ENCODE peak calls at places on chromosomes 11 and 22, in eight cellular contexts. N is A549, A is HCT116, M is IMR-90, W is K562, L is GM12878, X is H1, Y is HepG2. O is an unnamed sample.
A peak's percentile ranks its signal among the peaks of the same experiment; 100 is the strongest.

GRCh38 chr11:42996742-42997307 is 315.0 kb upstream of the API5 start:
- DNase-seq in N (no peak), A (no peak), M (no peak), W (no peak), L (no peak), X (no peak), Y (no peak), O (no peak)

GRCh38 chr11:104967493-104968364 is 645 bp downstream of the CASP4 start:
- DNase-seq in N (peak; percentile 1), A (no peak), M (peak; percentile 16), W (no peak), L (no peak), X (no peak), Y (no peak), O (peak; percentile 75)

GRCh38 chr11:77072851-77073327 is 6.1 kb downstream of the CAPN5 start:
- DNase-seq in N (no peak), A (no peak), M (no peak), W (no peak), L (no peak), X (no peak), Y (no peak), O (no peak)

GRCh38 chr11:56849852-56850251 is 101.4 kb upstream of the OR9G4 start:
- DNase-seq in N (no peak), A (no peak), M (no peak), W (no peak), L (no peak), X (no peak), Y (no peak), O (no peak)

GRCh38 chr11:118491041-118491440 is 36.2 kb upstream of the TTC36 start:
- DNase-seq in N (no peak), A (no peak), M (no peak), W (no peak), L (no peak), X (no peak), Y (no peak), O (no peak)

GRCh38 chr22:23248583-23248982 is 68.3 kb downstream of the BCR start:
- DNase-seq in N (no peak), A (no peak), M (peak; percentile 63), W (peak; percentile 83), L (no peak), X (no peak), Y (peak; percentile 53), O (peak; percentile 35)

GRCh38 chr11:61928606-61929005 is 11.2 kb upstream of the RAB3IL1 start:
- DNase-seq in N (no peak), A (no peak), M (peak; percentile 13), W (no peak), L (no peak), X (no peak), Y (no peak), O (no peak)

GRCh38 chr11:57434640-57435546 is 8.0 kb upstream of the SLC43A3 start:
- DNase-seq in N (peak; percentile 69), A (no peak), M (peak; percentile 97), W (no peak), L (no peak), X (no peak), Y (peak; percentile 94), O (no peak)

GRCh38 chr11:18588297-18589252 is at the start of gene UEVLD:
- DNase-seq in N (peak; percentile 97), A (peak; percentile 75), M (peak; percentile 89), W (peak; percentile 90), L (peak; percentile 31), X (peak; percentile 89), Y (peak; percentile 81), O (peak; percentile 88)
- TF ChIP-seq POLR2A in N (peak; percentile 84), A (peak; percentile 79), M (peak; percentile 71), W (peak; percentile 83), L (peak; percentile 85), X (peak; percentile 82), Y (peak; percentile 92), O (peak; percentile 87)

DNA sequence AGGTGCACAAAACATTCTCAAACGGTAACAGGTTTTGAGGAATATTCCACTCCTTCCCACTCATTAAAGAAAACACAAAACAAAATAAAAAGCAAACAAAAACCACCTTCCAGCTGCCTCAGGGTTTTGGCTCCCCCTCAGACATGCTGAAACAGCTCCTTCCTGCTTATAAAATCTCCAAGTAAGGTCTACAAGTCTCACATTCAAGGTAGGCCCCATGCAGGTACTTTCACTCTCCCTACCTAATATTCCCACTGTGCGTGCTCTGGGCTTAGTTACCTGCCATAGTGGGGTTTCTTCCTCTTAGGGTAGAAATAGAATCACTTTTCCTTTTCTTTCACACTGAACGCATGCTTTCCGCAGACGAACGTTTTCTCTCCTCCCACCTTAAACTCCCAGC is 132.3 kb downstream of the RBFOX2 start:
- DNase-seq in N (no peak), A (no peak), M (no peak), W (no peak), L (no peak), X (no peak), Y (no peak), O (no peak)
- H3K4me2 ChIP-seq in N (no peak overlapping the region), A (no peak overlapping the region), M (no peak overlapping the region), W (no peak overlapping the region), L (no peak overlapping the region), X (no peak overlapping the region), Y (no peak overlapping the region), O (no peak overlapping the region)

GRCh38 chr11:17376493-17376892 is 12.0 kb downstream of the KCNJ11 start:
- DNase-seq in N (no peak), A (no peak), M (no peak), W (no peak), L (no peak), X (no peak), Y (no peak), O (no peak)

GRCh38 chr11:17379383-17380180 is 8.9 kb downstream of the KCNJ11 start:
- DNase-seq in N (no peak), A (no peak), M (no peak), W (no peak), L (no peak), X (no peak), Y (no peak), O (no peak)

GRCh38 chr11:17371614-17372013 is 16.8 kb downstream of the KCNJ11 start:
- DNase-seq in N (no peak), A (peak; percentile 61), M (peak; percentile 53), W (peak; percentile 64), L (no peak), X (no peak), Y (no peak), O (no peak)

GRCh38 chr11:17378655-17379054 is 9.8 kb downstream of the KCNJ11 start:
- DNase-seq in N (no peak), A (no peak), M (no peak), W (no peak), L (no peak), X (no peak), Y (no peak), O (no peak)

GRCh38 chr11:17375547-17375946 is 12.9 kb downstream of the KCNJ11 start:
- DNase-seq in N (no peak), A (no peak), M (no peak), W (no peak), L (no peak), X (no peak), Y (no peak), O (no peak)
- TF ChIP-seq POLR2A in N (no peak), A (no peak), M (no peak), W (no peak), L (no peak), X (no peak), Y (no peak), O (no peak)

GRCh38 chr11:36013950-36014349 is 70.1 kb downstream of the LDLRAD3 start:
- DNase-seq in N (no peak), A (no peak), M (no peak), W (no peak), L (no peak), X (no peak), Y (no peak), O (no peak)

GRCh38 chr11:36014499-36014898 is 70.6 kb downstream of the LDLRAD3 start:
- DNase-seq in N (no peak), A (no peak), M (no peak), W (no peak), L (no peak), X (no peak), Y (no peak), O (no peak)

GRCh38 chr11:36012979-36013378 is 69.1 kb downstream of the LDLRAD3 start:
- DNase-seq in N (no peak), A (no peak), M (peak; percentile 49), W (no peak), L (no peak), X (no peak), Y (no peak), O (no peak)

GRCh38 chr11:36011574-36011973 is 67.7 kb downstream of the LDLRAD3 start:
- DNase-seq in N (no peak), A (no peak), M (no peak), W (no peak), L (no peak), X (no peak), Y (no peak), O (no peak)

GRCh38 chr11:36012410-36012809 is 68.5 kb downstream of the LDLRAD3 start:
- DNase-seq in N (no peak), A (no peak), M (peak; percentile 56), W (no peak), L (no peak), X (no peak), Y (no peak), O (peak; percentile 61)
- H3K4me2 ChIP-seq in N (peak overlapping the region; percentile 58), A (no peak overlapping the region), M (peak overlapping the region; percentile 0), W (no peak overlapping the region), L (no peak overlapping the region), X (no peak overlapping the region), Y (no peak overlapping the region), O (peak overlapping the region; percentile 83)

GRCh38 chr11:31921066-31921465 is 109.9 kb upstream of the PAX6 start:
- DNase-seq in N (no peak), A (no peak), M (no peak), W (no peak), L (no peak), X (no peak), Y (no peak), O (no peak)
- TF ChIP-seq POLR2A in N (no peak), A (no peak), M (no peak), W (no peak), L (no peak), X (no peak), Y (no peak), O (no peak)

O was measured in endothelial cell of umbilical vein.